ENCODE peak calls at places on chromosomes 12 and 14, in nine cellular contexts. I is RPMI7951; C is stimulated activated CD8-positive, alpha-beta memory T cell treated with anti-CD3 and anti-CD28 coated beads, Interleukin-7, amount 100 ng/mL, for 24 hours; J is cardiac fibroblast; X is stimulated activated naive CD8-positive, alpha-beta T cell treated with anti-CD3 and anti-CD28 coated beads, Interleukin-15, amount 100 ng/mL, for 72 hours; Q is AG10803; L is MCF 10A; V is psoas muscle; T is cardiac muscle cell. R is an unnamed sample.

GRCh38 chr12:31928246-31929139 is 30.7 kb upstream of the RESF1 start:
- DNase-seq in Q (no peak), L (no peak), T (no peak), C (no peak), I (no peak), X (peak), V (no peak), J (no peak), R (no peak)

GRCh38 chr12:38926501-38926900 is 21.1 kb upstream of the CPNE8 start:
- DNase-seq in J (no peak), Q (no peak), V (no peak), T (no peak), C (no peak), L (no peak), I (no peak), X (no peak), R (no peak)

GRCh38 chr14:24605435-24606190 is 3.9 kb downstream of the GZMH start:
- DNase-seq in L (peak), J (peak), V (no peak), Q (peak), I (no peak), C (peak), T (no peak), X (peak), R (no peak)

GRCh38 chr14:68089146-68089715 is 269.7 kb downstream of the RAD51B start:
- DNase-seq in T (no peak), X (no peak), L (no peak), I (peak), V (no peak), J (peak), C (no peak), Q (no peak), R (peak)

GRCh38 chr12:25083211-25083610 is 111.7 kb downstream of the DNAI7 start:
- DNase-seq in J (peak), X (no peak), I (no peak), T (no peak), L (no peak), Q (no peak), V (no peak), C (no peak), R (no peak)

GRCh38 chr14:105153739-105154475 is 14.7 kb downstream of the JAG2 start:
- DNase-seq in I (no peak), J (no peak), V (peak), T (no peak), X (no peak), L (no peak), C (no peak), Q (no peak), R (no peak)

GRCh38 chr12:57545809-57546437 is 1.1 kb downstream of the DCTN2 start:
- DNase-seq in T (no peak), J (no peak), C (no peak), X (no peak), Q (no peak), L (no peak), I (no peak), V (no peak), R (no peak)

GRCh38 chr12:64826234-64826633 is 1.8 kb downstream of the TBC1D30 start:
- DNase-seq in Q (peak), X (peak), J (peak), L (no peak), C (peak), V (peak), I (peak), T (peak), R (no peak)

GRCh38 chr12:86530996-86531655 is 274.9 kb upstream of the MGAT4C start:
- DNase-seq in V (no peak), J (peak), I (no peak), X (no peak), T (no peak), L (peak), Q (no peak), C (no peak), R (no peak)

GRCh38 chr12:98896938-98897337 is 251.8 kb downstream of the APAF1 start:
- DNase-seq in V (no peak), I (no peak), C (no peak), J (no peak), Q (no peak), T (peak), X (no peak), L (peak), R (no peak)

GRCh38 chr12:46556105-46556559 is 183.6 kb upstream of the SLC38A2 start:
- DNase-seq in I (peak), T (peak), V (no peak), Q (peak), X (no peak), L (peak), C (no peak), J (peak), R (peak)

GRCh38 chr12:1916396-1917171 is 1.9 kb downstream of the CACNA2D4 start:
- DNase-seq in X (no peak), L (no peak), C (no peak), Q (no peak), V (no peak), J (no peak), I (no peak), T (peak), R (no peak)

GRCh38 chr12:105083551-105084105 is 630 bp downstream of the ALDH1L2 start:
- DNase-seq in X (peak), V (peak), J (peak), Q (peak), C (no peak), I (peak), T (peak), L (peak), R (peak)

GRCh38 chr14:59363545-59364226 is 101.5 kb downstream of the GPR135 start:
- DNase-seq in T (no peak), X (no peak), I (peak), C (no peak), L (peak), V (no peak), J (peak), Q (no peak), R (peak)